ENCODE peak calls at places on chromosomes 11 and 22, in four cellular contexts. Q is transverse colon, U is heart right ventricle, V is IMR-90. H is an unnamed sample.

GRCh38 chr11:110908401-110909106 is 196.3 kb upstream of the ARHGAP20 start:
- DNase-seq in Q (no peak), U (no peak), V (peak; percentile 94), H (no peak)

GRCh38 chr11:128901655-128902514 is 10.7 kb downstream of the KCNJ5 start:
- DNase-seq in Q (no peak), U (no peak), V (no peak), H (no peak)

GRCh38 chr22:35893698-35894097 is 134.9 kb downstream of the RBFOX2 start:
- DNase-seq in Q (no peak), U (peak; percentile 65), V (peak; percentile 43), H (no peak)

GRCh38 chr11:34302046-34302921 is 55.5 kb downstream of the ABTB2 start:
- DNase-seq in Q (no peak), U (no peak), V (peak; percentile 98), H (peak; percentile 25)

GRCh38 chr22:22691055-22691454 is 46.6 kb downstream of the GGTLC2 start:
- DNase-seq in Q (no peak), U (no peak), V (no peak), H (no peak)

GRCh38 chr11:73147771-73148681 is 5.9 kb upstream of the FCHSD2 start:
- DNase-seq in Q (no peak), U (peak; percentile 79), V (no peak), H (no peak)

GRCh38 chr22:45511847-45512261 is 9.2 kb downstream of the FBLN1 start:
- DNase-seq in Q (peak; percentile 62), U (peak; percentile 73), V (peak; percentile 93), H (no peak)

GRCh38 chr11:122439911-122440782 is 215.4 kb upstream of the UBASH3B start:
- DNase-seq in Q (no peak), U (peak; percentile 33), V (peak; percentile 45), H (no peak)

GRCh38 chr11:132605794-132606570 is 926.3 kb downstream of the OPCML start:
- DNase-seq in Q (no peak), U (no peak), V (no peak), H (no peak)

GRCh38 chr11:95373241-95373640 is 142.2 kb upstream of the SESN3 start:
- DNase-seq in Q (no peak), U (no peak), V (no peak), H (no peak)

GRCh38 chr22:46576556-46577351 is 39.3 kb upstream of the CELSR1 start:
- DNase-seq in Q (peak; percentile 66), U (no peak), V (peak; percentile 35), H (no peak)

GRCh38 chr11:117318738-117319137 is 2.7 kb upstream of the BACE1 start:
- DNase-seq in Q (no peak), U (no peak), V (no peak), H (no peak)

GRCh38 chr11:60528934-60529333 is 13.7 kb downstream of the MS4A13 start:
- DNase-seq in Q (no peak), U (no peak), V (no peak), H (no peak)

GRCh38 chr11:86167499-86168161 is 76.9 kb upstream of the EED start:
- DNase-seq in Q (no peak), U (no peak), V (no peak), H (no peak)

GRCh38 chr11:127451852-127452251 is 451.3 kb upstream of the KIRREL3 start:
- DNase-seq in Q (no peak), U (peak; percentile 46), V (no peak), H (no peak)

GRCh38 chr11:65132988-65133700 is 1.2 kb downstream of the SYVN1 start:
- DNase-seq in Q (peak; percentile 92), U (peak; percentile 20), V (no peak), H (no peak)

GRCh38 chr11:19664896-19665548 is 47.6 kb upstream of the NAV2 start:
- DNase-seq in Q (no peak), U (peak; percentile 26), V (peak; percentile 75), H (no peak)

GRCh38 chr11:22723257-22723656 is 56.8 kb downstream of the GAS2 start:
- DNase-seq in Q (no peak), U (no peak), V (no peak), H (no peak)

GRCh38 chr11:35165416-35166368 is 26.7 kb downstream of the CD44 start:
- DNase-seq in Q (peak; percentile 73), U (peak; percentile 43), V (peak; percentile 50), H (no peak)

GRCh38 chr11:64759722-64760719 is at the start of gene PYGM:
- DNase-seq in Q (no peak), U (peak; percentile 87), V (no peak), H (no peak)

GRCh38 chr22:31289335-31289734 is 3.0 kb downstream of the PIK3IP1 start:
- DNase-seq in Q (peak; percentile 71), U (no peak), V (no peak), H (no peak)

GRCh38 chr11:67436459-67437081 is 912 bp downstream of the PTPRCAP start:
- DNase-seq in Q (peak; percentile 78), U (no peak), V (no peak), H (no peak)

GRCh38 chr11:74154621-74155281 is 16.1 kb downstream of the C2CD3 start:
- DNase-seq in Q (no peak), U (no peak), V (no peak), H (no peak)

GRCh38 chr11:73358071-73358470 is 18.1 kb upstream of the RELT start:
- DNase-seq in Q (no peak), U (no peak), V (peak; percentile 56), H (no peak)

GRCh38 chr22:38738475-38739070 is 17.2 kb downstream of the SUN2 start:
- DNase-seq in Q (no peak), U (no peak), V (no peak), H (no peak)

GRCh38 chr11:35144103-35144741 is 5.3 kb downstream of the CD44 start:
- DNase-seq in Q (peak; percentile 64), U (no peak), V (peak; percentile 84), H (no peak)

GRCh38 chr22:24978308-24978707 is 25.8 kb downstream of the KIAA1671 start:
- DNase-seq in Q (no peak), U (no peak), V (no peak), H (no peak)

GRCh38 chr11:8642226-8642625 is 40.2 kb downstream of the TRIM66 start:
- DNase-seq in Q (no peak), U (no peak), V (no peak), H (no peak)

GRCh38 chr11:2296913-2297622 is 4.7 kb downstream of the C11orf21 start:
- DNase-seq in Q (no peak), U (no peak), V (no peak), H (no peak)

GRCh38 chr11:91859666-91860065 is 365.0 kb upstream of the FAT3 start:
- DNase-seq in Q (no peak), U (no peak), V (no peak), H (no peak)

GRCh38 chr11:115598502-115598901 is 94.3 kb upstream of the CADM1 start:
- DNase-seq in Q (no peak), U (no peak), V (no peak), H (no peak)

GRCh38 chr22:29359469-29359868 is 28.9 kb downstream of the AP1B1 start:
- DNase-seq in Q (peak; percentile 57), U (peak; percentile 64), V (peak; percentile 53), H (no peak)

GRCh38 chr22:41998361-41999261 is at the start of gene WBP2NL:
- DNase-seq in Q (peak; percentile 91), U (peak; percentile 80), V (peak; percentile 51), H (peak; percentile 10)

GRCh38 chr11:121383726-121384125 is 68.4 kb upstream of the SORL1 start:
- DNase-seq in Q (no peak), U (peak; percentile 55), V (peak; percentile 4), H (no peak)
- H3K27ac ChIP-seq in Q (no peak overlapping the region), U (peak overlapping the region; percentile 26), V (no peak overlapping the region), H (no peak overlapping the region)

GRCh38 chr11:15199693-15200092 is 85.0 kb downstream of the INSC start:
- DNase-seq in Q (no peak), U (peak; percentile 66), V (peak; percentile 71), H (no peak)
- H3K27ac ChIP-seq in Q (no peak overlapping the region), U (no peak overlapping the region), V (no peak overlapping the region), H (no peak overlapping the region)

GRCh38 chr11:61974766-61975631 is 7.6 kb upstream of the FTH1 start:
- DNase-seq in Q (peak; percentile 57), U (no peak), V (no peak), H (no peak)

GRCh38 chr11:61973603-61974162 is 6.2 kb upstream of the FTH1 start:
- DNase-seq in Q (no peak), U (no peak), V (no peak), H (no peak)

GRCh38 chr11:61976420-61976800 is 9.0 kb upstream of the FTH1 start:
- DNase-seq in Q (no peak), U (no peak), V (no peak), H (no peak)

GRCh38 chr11:61976813-61977475 is 9.5 kb upstream of the FTH1 start:
- DNase-seq in Q (no peak), U (no peak), V (no peak), H (no peak)

DNA sequence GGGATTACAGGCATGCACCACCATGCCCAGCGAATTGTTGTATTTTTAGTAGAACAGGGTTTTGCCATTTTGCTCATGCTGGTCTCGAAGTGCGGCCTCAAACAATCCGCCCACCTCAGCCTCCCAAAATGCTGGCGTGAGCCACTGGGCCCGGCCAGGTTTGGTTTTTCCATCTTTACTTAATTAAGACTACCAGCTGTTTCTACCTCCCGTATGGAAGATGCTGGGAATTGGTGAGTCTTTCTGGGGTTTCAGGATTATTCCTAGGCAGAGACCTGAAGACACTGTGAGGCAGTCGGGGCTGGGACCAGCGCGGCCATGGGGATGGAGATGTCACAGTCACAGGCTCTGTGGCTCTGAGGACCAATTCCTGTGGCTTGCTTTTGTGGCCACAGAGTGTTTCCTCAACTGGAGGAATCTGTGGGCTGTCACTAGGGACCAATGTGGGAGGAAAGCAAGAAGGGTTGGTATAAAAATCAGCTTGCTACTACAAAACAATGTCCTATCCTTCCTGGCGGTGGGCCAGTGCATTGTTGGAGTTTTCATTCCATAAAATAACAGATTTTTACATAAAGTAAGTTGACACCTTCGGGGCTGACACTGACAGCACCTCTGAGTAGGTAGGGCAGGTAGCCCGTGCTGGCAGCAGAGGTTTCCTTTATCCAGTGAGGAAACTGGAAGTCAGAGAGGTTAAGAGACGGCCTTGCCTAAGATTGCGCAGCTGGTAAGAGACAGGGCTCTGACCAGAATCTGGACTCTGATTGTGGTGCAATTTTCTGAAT is 8.4 kb upstream of the FTH1 start:
- DNase-seq in Q (no peak), U (no peak), V (no peak), H (no peak)
- H3K27ac ChIP-seq in Q (peak overlapping the region; percentile 36), U (no peak overlapping the region), V (no peak overlapping the region), H (peak overlapping the region; percentile 29)

GRCh38 chr11:62054081-62054480 is 69.7 kb upstream of the INCENP start:
- DNase-seq in Q (no peak), U (no peak), V (no peak), H (no peak)

GRCh38 chr11:62050716-62051115 is 73.1 kb upstream of the INCENP start:
- DNase-seq in Q (no peak), U (no peak), V (no peak), H (no peak)

GRCh38 chr11:62057069-62057468 is 66.7 kb upstream of the INCENP start:
- DNase-seq in Q (no peak), U (no peak), V (no peak), H (no peak)

GRCh38 chr11:62055970-62056369 is 67.8 kb upstream of the INCENP start:
- DNase-seq in Q (no peak), U (no peak), V (no peak), H (no peak)

GRCh38 chr11:62054484-62055121 is 69.2 kb upstream of the INCENP start:
- DNase-seq in Q (peak; percentile 72), U (no peak), V (peak; percentile 34), H (peak; percentile 38)
- H3K27ac ChIP-seq in Q (no peak overlapping the region), U (no peak overlapping the region), V (no peak overlapping the region), H (no peak overlapping the region)